ENCODE peak calls at places on chromosomes 4 and X, in five cellular contexts. One of them, this sample, is unnamed. For H3K9me3, the result is how much of the 10 kb centered on the place peaks cover.

GRCh38 chr4:24044610-24045589 is 155.1 kb upstream of the PPARGC1A start:
- DNase-seq in HCT116: no peak
- DNase-seq in ovary: no peak
- DNase-seq in adrenal gland: no peak
- DNase-seq in esophagus squamous epithelium: no peak
- DNase-seq in this sample: no peak

GRCh38 chrX:87621697-87622096 is 104.1 kb downstream of the KLHL4 start:
- DNase-seq in ovary: no peak
- DNase-seq in adrenal gland: peak
- DNase-seq in esophagus squamous epithelium: no peak
- DNase-seq in HCT116: no peak
- DNase-seq in this sample: no peak

GRCh38 chrX:109918753-109919152 is 84.2 kb upstream of the TMEM164 start:
- DNase-seq in ovary: no peak
- DNase-seq in esophagus squamous epithelium: no peak
- DNase-seq in adrenal gland: no peak
- DNase-seq in HCT116: no peak
- DNase-seq in this sample: no peak

GRCh38 chr4:115355329-115355728 is 241.9 kb upstream of the NDST4 start:
- DNase-seq in HCT116: no peak
- DNase-seq in esophagus squamous epithelium: no peak
- DNase-seq in ovary: no peak
- DNase-seq in adrenal gland: no peak
- DNase-seq in this sample: no peak

GRCh38 chrX:119512145-119512800 is 44.0 kb downstream of the SLC25A5 start:
- DNase-seq in esophagus squamous epithelium: no peak
- DNase-seq in HCT116: peak
- DNase-seq in ovary: peak
- DNase-seq in adrenal gland: peak
- DNase-seq in this sample: no peak

GRCh38 chr4:73661646-73662119 is 41.4 kb upstream of the RASSF6 start:
- DNase-seq in HCT116: no peak
- DNase-seq in adrenal gland: no peak
- DNase-seq in esophagus squamous epithelium: no peak
- DNase-seq in ovary: no peak
- DNase-seq in this sample: no peak

GRCh38 chr4:162149644-162150043 is 14.2 kb downstream of the FSTL5 start:
- DNase-seq in adrenal gland: no peak
- DNase-seq in ovary: no peak
- DNase-seq in esophagus squamous epithelium: no peak
- DNase-seq in HCT116: no peak
- DNase-seq in this sample: no peak

GRCh38 chrX:68719904-68720614 is 72.6 kb downstream of the STARD8 start:
- DNase-seq in esophagus squamous epithelium: no peak
- DNase-seq in adrenal gland: no peak
- DNase-seq in HCT116: no peak
- DNase-seq in ovary: no peak
- DNase-seq in this sample: no peak

GRCh38 chr4:154559141-154559841 is 3.5 kb upstream of the FGB start:
- DNase-seq in adrenal gland: no peak
- DNase-seq in ovary: no peak
- DNase-seq in HCT116: peak
- DNase-seq in esophagus squamous epithelium: no peak
- DNase-seq in this sample: no peak

GRCh38 chr4:47451657-47452056 is 11.8 kb downstream of the COMMD8 start:
- DNase-seq in esophagus squamous epithelium: no peak
- DNase-seq in adrenal gland: no peak
- DNase-seq in HCT116: no peak
- DNase-seq in ovary: no peak
- DNase-seq in this sample: no peak

GRCh38 chr4:48025005-48025404 is 8.4 kb downstream of the NIPAL1 start:
- DNase-seq in ovary: no peak
- DNase-seq in adrenal gland: no peak
- DNase-seq in HCT116: no peak
- DNase-seq in esophagus squamous epithelium: no peak
- DNase-seq in this sample: no peak

GRCh38 chr4:103204114-103204513 is 6.0 kb upstream of the CENPE start:
- DNase-seq in adrenal gland: no peak
- DNase-seq in HCT116: peak
- DNase-seq in esophagus squamous epithelium: no peak
- DNase-seq in ovary: no peak
- DNase-seq in this sample: no peak

GRCh38 chr4:168585168-168586091 is 88.6 kb downstream of the PALLD start:
- DNase-seq in adrenal gland: peak
- DNase-seq in esophagus squamous epithelium: no peak
- DNase-seq in HCT116: peak
- DNase-seq in ovary: peak
- DNase-seq in this sample: no peak

GRCh38 chr4:128787509-128788311 is 21.8 kb upstream of the JADE1 start:
- DNase-seq in ovary: no peak
- DNase-seq in HCT116: no peak
- DNase-seq in adrenal gland: no peak
- DNase-seq in esophagus squamous epithelium: no peak
- DNase-seq in this sample: no peak

GRCh38 chr4:152850377-152850776 is 70.6 kb downstream of the ARFIP1 start:
- DNase-seq in adrenal gland: peak
- DNase-seq in esophagus squamous epithelium: peak
- DNase-seq in HCT116: no peak
- DNase-seq in ovary: no peak
- DNase-seq in this sample: no peak

GRCh38 chr4:114378306-114378903 is 220.2 kb upstream of the UGT8 start:
- DNase-seq in HCT116: no peak
- DNase-seq in adrenal gland: no peak
- DNase-seq in esophagus squamous epithelium: no peak
- DNase-seq in ovary: no peak
- DNase-seq in this sample: no peak

GRCh38 chr4:185421366-185422124 is 4.2 kb downstream of the UFSP2 start:
- DNase-seq in ovary: no peak
- DNase-seq in adrenal gland: no peak
- DNase-seq in esophagus squamous epithelium: no peak
- DNase-seq in HCT116: no peak
- DNase-seq in this sample: no peak

GRCh38 chr4:6658635-6659075 is 18.2 kb downstream of the MRFAP1 start:
- DNase-seq in esophagus squamous epithelium: no peak
- DNase-seq in ovary: peak
- DNase-seq in HCT116: no peak
- DNase-seq in adrenal gland: peak
- DNase-seq in this sample: no peak

GRCh38 chr4:23902203-23902602 is 12.4 kb upstream of the PPARGC1A start:
- DNase-seq in esophagus squamous epithelium: no peak
- DNase-seq in HCT116: no peak
- DNase-seq in ovary: no peak
- DNase-seq in adrenal gland: no peak
- DNase-seq in this sample: no peak

GRCh38 chr4:138163171-138163570 is 79.0 kb downstream of the SLC7A11 start:
- DNase-seq in esophagus squamous epithelium: no peak
- DNase-seq in ovary: no peak
- DNase-seq in adrenal gland: no peak
- DNase-seq in HCT116: no peak
- DNase-seq in this sample: no peak

GRCh38 chr4:164997324-164997723 is 19.9 kb upstream of the TRIM61 start:
- DNase-seq in adrenal gland: no peak
- DNase-seq in HCT116: peak
- DNase-seq in ovary: no peak
- DNase-seq in esophagus squamous epithelium: no peak
- DNase-seq in this sample: no peak

GRCh38 chr4:706834-707598 is 1.4 kb downstream of the PCGF3 start:
- DNase-seq in adrenal gland: no peak
- DNase-seq in esophagus squamous epithelium: no peak
- DNase-seq in HCT116: no peak
- DNase-seq in ovary: no peak
- DNase-seq in this sample: no peak

GRCh38 chr4:174137698-174138097 is 145.8 kb downstream of the FBXO8 start:
- DNase-seq in adrenal gland: no peak
- DNase-seq in ovary: no peak
- DNase-seq in HCT116: no peak
- DNase-seq in esophagus squamous epithelium: no peak
- DNase-seq in this sample: no peak

GRCh38 chr4:38856046-38856445 is 571 bp downstream of the TLR6 start:
- DNase-seq in esophagus squamous epithelium: no peak
- DNase-seq in adrenal gland: peak
- DNase-seq in ovary: no peak
- DNase-seq in HCT116: no peak
- DNase-seq in this sample: no peak

GRCh38 chr4:80471701-80472100 is 136.2 kb downstream of the CFAP299 start:
- DNase-seq in ovary: peak
- DNase-seq in esophagus squamous epithelium: no peak
- DNase-seq in adrenal gland: no peak
- DNase-seq in HCT116: no peak
- DNase-seq in this sample: no peak

GRCh38 chr4:138007572-138007971 is 234.6 kb downstream of the SLC7A11 start:
- DNase-seq in ovary: no peak
- DNase-seq in adrenal gland: no peak
- DNase-seq in HCT116: peak
- DNase-seq in esophagus squamous epithelium: no peak
- DNase-seq in this sample: no peak

GRCh38 chr4:159400782-159401712 is 298.2 kb downstream of the RAPGEF2 start:
- DNase-seq in HCT116: no peak
- DNase-seq in esophagus squamous epithelium: no peak
- DNase-seq in adrenal gland: no peak
- DNase-seq in ovary: no peak
- DNase-seq in this sample: no peak

GRCh38 chr4:153466637-153467153 is 535 bp downstream of the TMEM131L start:
- DNase-seq in HCT116: no peak
- DNase-seq in esophagus squamous epithelium: no peak
- DNase-seq in ovary: peak
- DNase-seq in adrenal gland: no peak
- DNase-seq in this sample: no peak

GRCh38 chr4:94434505-94434904 is 17.2 kb upstream of the PDLIM5 start:
- DNase-seq in esophagus squamous epithelium: no peak
- DNase-seq in adrenal gland: no peak
- DNase-seq in HCT116: no peak
- DNase-seq in ovary: no peak
- DNase-seq in this sample: no peak

GRCh38 chrX:109384569-109385174 is 97.2 kb downstream of the GUCY2F start:
- DNase-seq in HCT116: no peak
- DNase-seq in adrenal gland: no peak
- DNase-seq in esophagus squamous epithelium: no peak
- DNase-seq in ovary: no peak
- DNase-seq in this sample: no peak

GRCh38 chrX:105190252-105190853 is 30.1 kb downstream of the TEX13A start:
- DNase-seq in adrenal gland: peak
- DNase-seq in HCT116: no peak
- DNase-seq in ovary: no peak
- DNase-seq in esophagus squamous epithelium: no peak
- DNase-seq in this sample: no peak

GRCh38 chr4:130403221-130403620 is 1307.3 kb downstream of the C4orf33 start:
- DNase-seq in ovary: no peak
- DNase-seq in adrenal gland: no peak
- DNase-seq in esophagus squamous epithelium: no peak
- DNase-seq in HCT116: no peak
- DNase-seq in this sample: no peak

DNA sequence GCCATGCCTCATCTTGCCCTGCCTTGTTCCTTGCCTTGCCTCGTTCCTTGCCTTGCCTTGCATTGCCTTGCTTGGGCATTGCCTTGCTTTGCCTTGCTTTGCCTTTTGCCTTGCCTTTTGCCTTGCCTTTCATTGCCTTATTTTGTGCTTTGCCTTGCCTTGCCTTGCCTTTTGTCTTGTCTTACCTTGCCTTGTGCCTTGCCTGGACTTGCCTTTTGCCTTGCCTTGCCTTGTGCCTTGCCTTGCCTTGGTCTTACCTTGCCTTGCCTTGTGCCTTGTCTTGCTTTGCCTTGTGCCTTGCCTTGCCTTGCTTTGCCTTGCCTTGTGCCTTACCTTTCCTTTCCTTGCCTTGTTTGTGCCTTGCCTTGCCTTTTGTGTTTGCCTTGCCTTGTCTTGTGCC is 88.2 kb downstream of the TAB3 start:
- DNase-seq in HCT116: no peak
- DNase-seq in adrenal gland: no peak
- DNase-seq in ovary: no peak
- DNase-seq in esophagus squamous epithelium: no peak
- DNase-seq in this sample: no peak
- H3K9me3 ChIP-seq in HCT116: under half
- H3K9me3 ChIP-seq in adrenal gland: under half
- H3K9me3 ChIP-seq in ovary: under half
- H3K9me3 ChIP-seq in esophagus squamous epithelium: under half
- H3K9me3 ChIP-seq in this sample: under half

GRCh38 chr4:21013501-21013900 is 313.2 kb downstream of the PACRGL start:
- DNase-seq in ovary: no peak
- DNase-seq in esophagus squamous epithelium: no peak
- DNase-seq in HCT116: no peak
- DNase-seq in adrenal gland: no peak
- DNase-seq in this sample: no peak
- TF ChIP-seq CTCF in ovary: no peak
- TF ChIP-seq CTCF in esophagus squamous epithelium: no peak
- TF ChIP-seq CTCF in HCT116: no peak
- TF ChIP-seq CTCF in adrenal gland: no peak
- TF ChIP-seq CTCF in this sample: no peak

DNA sequence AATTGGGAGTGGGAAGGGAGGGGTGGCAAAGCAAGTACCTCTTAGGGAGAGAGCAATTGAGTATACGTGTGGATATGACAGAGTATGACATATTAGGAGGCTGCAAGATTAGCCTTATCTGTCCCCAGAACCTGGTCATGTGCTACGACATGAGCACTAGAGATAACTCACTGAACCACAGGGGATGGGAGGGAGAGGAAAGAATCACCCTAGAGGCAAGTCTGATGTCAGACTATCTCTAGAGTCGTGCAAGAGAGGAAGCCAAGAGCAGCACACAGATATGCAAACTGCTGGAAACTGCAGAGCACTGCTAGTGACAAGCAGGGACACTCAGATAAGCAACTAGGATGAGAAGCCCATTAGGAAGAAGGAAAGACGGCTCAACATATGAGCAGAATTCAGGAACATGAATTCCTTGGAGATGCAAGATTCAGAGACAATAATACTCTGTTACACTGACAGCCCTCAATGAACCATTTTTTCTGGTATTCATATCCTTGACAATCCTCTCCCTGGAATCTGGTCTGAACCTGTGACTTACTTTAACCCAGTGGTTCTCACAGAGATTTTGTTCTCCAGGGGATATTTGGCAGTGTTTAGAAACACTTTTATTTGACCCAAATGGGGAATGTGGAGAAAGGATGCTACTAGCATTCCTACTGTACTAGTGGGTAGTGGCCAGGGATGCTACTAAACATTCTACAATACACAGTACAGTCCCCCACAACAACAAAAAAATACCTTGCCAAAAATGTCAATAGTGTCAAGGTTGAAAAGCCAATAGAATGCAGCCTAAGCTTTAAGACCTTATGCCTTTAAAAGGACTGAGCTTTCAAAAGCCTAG is 84.0 kb upstream of the BMP2K start:
- DNase-seq in adrenal gland: peak
- DNase-seq in esophagus squamous epithelium: no peak
- DNase-seq in ovary: no peak
- DNase-seq in HCT116: no peak
- DNase-seq in this sample: no peak
- TF ChIP-seq POLR2A in adrenal gland: no peak
- TF ChIP-seq POLR2A in esophagus squamous epithelium: no peak
- TF ChIP-seq POLR2A in ovary: no peak
- TF ChIP-seq POLR2A in HCT116: no peak
- TF ChIP-seq POLR2A in this sample: no peak

DNA sequence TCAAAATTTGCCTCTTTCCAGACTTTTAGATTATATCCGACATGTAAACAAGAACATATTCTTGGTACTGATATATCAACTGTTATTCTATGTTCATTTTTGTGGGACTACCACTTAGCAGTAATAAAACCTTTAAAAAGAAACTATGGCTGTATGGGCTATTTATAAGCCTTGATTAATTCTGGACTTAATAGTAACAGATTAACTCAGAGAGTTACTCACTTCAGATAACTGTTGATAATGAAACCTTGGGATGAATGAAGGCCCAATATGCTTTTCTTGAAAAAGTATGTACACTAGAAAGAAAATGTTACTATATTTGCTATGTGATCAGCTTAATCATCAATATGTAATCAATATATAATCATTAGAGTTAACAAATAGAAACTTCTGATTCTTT is 595.9 kb upstream of the BOD1L1 start:
- DNase-seq in adrenal gland: no peak
- DNase-seq in esophagus squamous epithelium: no peak
- DNase-seq in HCT116: no peak
- DNase-seq in ovary: no peak
- DNase-seq in this sample: no peak
- H3K9me3 ChIP-seq in adrenal gland: under half
- H3K9me3 ChIP-seq in esophagus squamous epithelium: under half
- H3K9me3 ChIP-seq in HCT116: under half
- H3K9me3 ChIP-seq in ovary: under half
- H3K9me3 ChIP-seq in this sample: under half

This sample was measured in vagina.